ENCODE peak calls at places on chromosomes 11 and 22, in four cellular contexts. Y is endodermal cell; B is naive thymus-derived CD4-positive, alpha-beta T cell; A is neural progenitor cell. O is an unnamed sample.

GRCh38 chr11:102760355-102761035 is 19.9 kb downstream of the MMP10 start:
- DNase-seq in Y (no peak), B (no peak), A (no peak), O (no peak)

GRCh38 chr11:60762851-60763691 is 6.4 kb downstream of the MS4A15 start:
- DNase-seq in Y (no peak), B (no peak), A (peak), O (no peak)

GRCh38 chr11:68878022-68878421 is 25.6 kb downstream of the MRPL21 start:
- DNase-seq in A (no peak), B (no peak), Y (no peak), O (no peak)

GRCh38 chr11:126583101-126583500 is 227.6 kb downstream of the ST3GAL4 start:
- DNase-seq in A (no peak), Y (no peak), B (no peak), O (no peak)

GRCh38 chr11:19712281-19713220 is at the start of gene NAV2:
- DNase-seq in Y (peak), A (peak), B (peak), O (peak)

GRCh38 chr11:132999031-132999430 is 533.3 kb downstream of the OPCML start:
- DNase-seq in Y (no peak), B (no peak), A (no peak), O (no peak)

GRCh38 chr11:32215157-32215556 is 124.3 kb downstream of the RCN1 start:
- DNase-seq in B (no peak), A (no peak), Y (no peak), O (no peak)

GRCh38 chr11:8905528-8906165 is 5.3 kb upstream of the AKIP1 start:
- DNase-seq in Y (no peak), B (no peak), A (no peak), O (no peak)

GRCh38 chr11:78921517-78921916 is 346.9 kb upstream of the NARS2 start:
- DNase-seq in Y (no peak), B (no peak), A (no peak), O (no peak)

GRCh38 chr11:65355013-65355775 is 643 bp downstream of the TIGD3 start:
- DNase-seq in B (peak), A (peak), Y (peak), O (peak)

GRCh38 chr11:69867076-69868002 is 48.1 kb upstream of the FGF3 start:
- DNase-seq in B (no peak), Y (peak), A (no peak), O (no peak)

GRCh38 chr11:7442588-7443215 is 42.6 kb upstream of the OLFML1 start:
- DNase-seq in A (peak), Y (peak), B (peak), O (peak)

GRCh38 chr22:30198152-30198845 is 48.3 kb downstream of the LIF start:
- DNase-seq in B (no peak), Y (peak), A (no peak), O (no peak)

GRCh38 chr22:46406349-46406748 is 70.8 kb downstream of the TRMU start:
- DNase-seq in B (no peak), A (no peak), Y (no peak), O (no peak)

GRCh38 chr11:125295922-125296321 is 131.4 kb downstream of the PKNOX2 start:
- DNase-seq in Y (no peak), A (no peak), B (no peak), O (no peak)

GRCh38 chr11:1042626-1043562 is 6.4 kb upstream of the MUC6 start:
- DNase-seq in B (no peak), Y (no peak), A (no peak), O (no peak)

GRCh38 chr22:37971475-37972434 is 12.6 kb downstream of the SOX10 start:
- DNase-seq in A (peak), Y (peak), B (no peak), O (no peak)

GRCh38 chr11:488062-488461 is 19.0 kb downstream of the RNH1 start:
- DNase-seq in B (no peak), A (no peak), Y (no peak), O (no peak)

GRCh38 chr22:45462034-45462655 is 40.5 kb upstream of the FBLN1 start:
- DNase-seq in B (no peak), A (no peak), Y (peak), O (no peak)

GRCh38 chr11:72696866-72697428 is 22.7 kb upstream of the PDE2A start:
- DNase-seq in A (peak), Y (peak), B (no peak), O (no peak)

GRCh38 chr11:29448246-29448877 is 568.5 kb downstream of the KCNA4 start:
- DNase-seq in B (no peak), Y (peak), A (peak), O (no peak)

GRCh38 chr11:18936002-18936673 is 3.1 kb downstream of the MRGPRX1 start:
- DNase-seq in A (no peak), B (no peak), Y (peak), O (no peak)

GRCh38 chr11:110973401-110973980 is 261.3 kb upstream of the ARHGAP20 start:
- DNase-seq in Y (no peak), A (no peak), B (no peak), O (no peak)

GRCh38 chr11:64742087-64742939 is 1.6 kb downstream of the RASGRP2 start:
- DNase-seq in B (no peak), Y (peak), A (peak), O (no peak)

GRCh38 chr11:7677071-7677470 is 3.8 kb upstream of the CYB5R2 start:
- DNase-seq in B (no peak), A (no peak), Y (no peak), O (no peak)

GRCh38 chr11:94997437-94997836 is 23.9 kb downstream of the KDM4D start:
- DNase-seq in Y (no peak), A (no peak), B (no peak), O (no peak)

GRCh38 chr11:7600205-7600775 is 73.0 kb downstream of the CYB5R2 start:
- DNase-seq in B (no peak), A (no peak), Y (peak), O (no peak)

GRCh38 chr22:19197997-19198865 is 19.7 kb upstream of the SLC25A1 start:
- DNase-seq in Y (no peak), B (no peak), A (no peak), O (no peak)

GRCh38 chr22:49303781-49304461 is 523.8 kb downstream of the BRD1 start:
- DNase-seq in A (no peak), B (no peak), Y (peak), O (no peak)

GRCh38 chr22:31504282-31504681 is 7.9 kb downstream of the SFI1 start:
- DNase-seq in Y (no peak), B (no peak), A (no peak), O (no peak)

GRCh38 chr11:69884751-69885150 is 65.5 kb upstream of the FGF3 start:
- DNase-seq in B (no peak), Y (no peak), A (no peak), O (no peak)

GRCh38 chr11:119019996-119020395 is 1.4 kb downstream of the TRAPPC4 start:
- DNase-seq in B (no peak), Y (no peak), A (no peak), O (no peak)

GRCh38 chr11:134331565-134332188 is at the start of gene GLB1L2:
- DNase-seq in B (peak), A (peak), Y (peak), O (peak)
- H3K27ac ChIP-seq in B (no peak), A (no peak), Y (no peak), O (no peak)

DNA sequence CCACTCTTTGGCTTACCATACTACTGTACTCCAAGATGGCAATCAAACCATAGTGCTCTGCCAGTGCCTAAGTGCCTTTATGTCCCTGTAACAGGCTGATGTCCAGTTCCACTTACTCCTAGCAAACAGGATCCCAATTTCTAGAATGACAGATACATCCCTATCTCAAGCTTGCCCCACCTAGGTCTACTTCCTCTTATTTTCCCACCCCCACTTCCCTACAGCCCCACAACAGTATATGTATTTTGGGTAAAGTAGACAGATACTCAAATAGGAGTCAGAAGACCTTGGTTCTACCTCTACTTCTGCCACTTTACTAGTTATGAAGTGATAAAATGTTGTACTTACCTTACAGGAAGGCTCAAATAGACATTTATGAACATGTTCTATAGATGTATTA is 24.1 kb downstream of the SIK3 start:
- DNase-seq in Y (no peak), B (no peak), A (no peak), O (no peak)
- H3K27ac ChIP-seq in Y (no peak), B (no peak), A (no peak), O (no peak)

GRCh38 chr11:3044915-3045314 is 12.3 kb downstream of the CARS1 start:
- DNase-seq in Y (no peak), B (no peak), A (no peak), O (no peak)
- H3K27ac ChIP-seq in Y (no peak), B (no peak), A (no peak), O (no peak)

GRCh38 chr11:120226714-120227113 is 13.2 kb upstream of the POU2F3 start:
- DNase-seq in B (no peak), A (no peak), Y (no peak), O (no peak)
- H3K27ac ChIP-seq in B (no peak), A (no peak), Y (no peak), O (no peak)

O was measured in effector memory CD4-positive, alpha-beta T cell.